ENCODE peak calls at places on chromosome 14, in four cellular contexts. One of them, this sample, is unnamed.

GRCh38 chr14:73238262-73238852 is 1.1 kb downstream of the PAPLN start:
- DNase-seq in SK-N-SH: no peak
- DNase-seq in GM23248: peak; percentile 77
- DNase-seq in HCT116: peak; percentile 6
- DNase-seq in this sample: no peak

GRCh38 chr14:23028800-23029199 is 5.9 kb downstream of the PSMB5 start:
- DNase-seq in SK-N-SH: no peak
- DNase-seq in HCT116: no peak
- DNase-seq in GM23248: peak; percentile 39
- DNase-seq in this sample: no peak

GRCh38 chr14:90499121-90499520 is 102.3 kb downstream of the CALM1 start:
- DNase-seq in HCT116: no peak
- DNase-seq in GM23248: no peak
- DNase-seq in SK-N-SH: peak; percentile 5
- DNase-seq in this sample: no peak

GRCh38 chr14:77131871-77132486 is 9.6 kb downstream of the ZDHHC22 start:
- DNase-seq in HCT116: no peak
- DNase-seq in SK-N-SH: no peak
- DNase-seq in GM23248: no peak
- DNase-seq in this sample: no peak

GRCh38 chr14:106813477-106813823 is 1287.1 kb downstream of the TMEM121 start:
- DNase-seq in SK-N-SH: no peak
- DNase-seq in HCT116: no peak
- DNase-seq in GM23248: no peak
- DNase-seq in this sample: no peak

GRCh38 chr14:94180655-94181271 is 6.6 kb downstream of the PPP4R4 start:
- DNase-seq in GM23248: peak; percentile 63
- DNase-seq in HCT116: peak; percentile 35
- DNase-seq in SK-N-SH: peak; percentile 38
- DNase-seq in this sample: peak; percentile 71

GRCh38 chr14:51074986-51075385 is 19.9 kb downstream of the TRIM9 start:
- DNase-seq in HCT116: no peak
- DNase-seq in GM23248: no peak
- DNase-seq in SK-N-SH: no peak
- DNase-seq in this sample: no peak

GRCh38 chr14:57982802-57983201 is 116.9 kb upstream of the SLC35F4 start:
- DNase-seq in GM23248: no peak
- DNase-seq in HCT116: no peak
- DNase-seq in SK-N-SH: no peak
- DNase-seq in this sample: no peak

GRCh38 chr14:68937790-68938514 is 41.1 kb downstream of the ACTN1 start:
- DNase-seq in GM23248: peak; percentile 69
- DNase-seq in HCT116: no peak
- DNase-seq in SK-N-SH: peak; percentile 87
- DNase-seq in this sample: peak; percentile 63

GRCh38 chr14:72850360-72850759 is 43.5 kb downstream of the DPF3 start:
- DNase-seq in GM23248: peak; percentile 55
- DNase-seq in HCT116: no peak
- DNase-seq in SK-N-SH: no peak
- DNase-seq in this sample: no peak

GRCh38 chr14:100790785-100791667 is 34.9 kb upstream of the MEG3 start:
- DNase-seq in GM23248: no peak
- DNase-seq in HCT116: no peak
- DNase-seq in SK-N-SH: no peak
- DNase-seq in this sample: no peak

GRCh38 chr14:89720741-89721315 is 233.7 kb downstream of the EFCAB11 start:
- DNase-seq in GM23248: no peak
- DNase-seq in HCT116: no peak
- DNase-seq in SK-N-SH: peak; percentile 18
- DNase-seq in this sample: peak; percentile 40

GRCh38 chr14:29311983-29312382 is 545.4 kb downstream of the FOXG1 start:
- DNase-seq in HCT116: no peak
- DNase-seq in SK-N-SH: no peak
- DNase-seq in GM23248: peak; percentile 16
- DNase-seq in this sample: no peak

GRCh38 chr14:32201196-32201815 is 539 bp upstream of the RNU6-7 start:
- DNase-seq in GM23248: peak; percentile 64
- DNase-seq in HCT116: no peak
- DNase-seq in SK-N-SH: peak; percentile 84
- DNase-seq in this sample: peak; percentile 98

GRCh38 chr14:72701232-72701555 is 192.7 kb downstream of the DPF3 start:
- DNase-seq in HCT116: no peak
- DNase-seq in GM23248: no peak
- DNase-seq in SK-N-SH: peak; percentile 37
- DNase-seq in this sample: no peak

GRCh38 chr14:28488658-28489057 is 277.9 kb upstream of the FOXG1 start:
- DNase-seq in SK-N-SH: no peak
- DNase-seq in HCT116: no peak
- DNase-seq in GM23248: no peak
- DNase-seq in this sample: no peak

GRCh38 chr14:65349100-65349499 is 63.4 kb upstream of the FUT8 start:
- DNase-seq in GM23248: no peak
- DNase-seq in HCT116: no peak
- DNase-seq in SK-N-SH: no peak
- DNase-seq in this sample: no peak

GRCh38 chr14:84485016-84485415 is 1044.9 kb upstream of the FLRT2 start:
- DNase-seq in GM23248: no peak
- DNase-seq in HCT116: no peak
- DNase-seq in SK-N-SH: no peak
- DNase-seq in this sample: no peak

GRCh38 chr14:35174342-35174741 is 52.0 kb downstream of the PRORP start:
- DNase-seq in SK-N-SH: no peak
- DNase-seq in HCT116: no peak
- DNase-seq in GM23248: no peak
- DNase-seq in this sample: no peak

GRCh38 chr14:89578048-89578619 is 161.1 kb upstream of the FOXN3 start:
- DNase-seq in HCT116: no peak
- DNase-seq in SK-N-SH: no peak
- DNase-seq in GM23248: peak; percentile 45
- DNase-seq in this sample: no peak

GRCh38 chr14:95360828-95361227 is 41.1 kb upstream of the CLMN start:
- DNase-seq in SK-N-SH: no peak
- DNase-seq in GM23248: no peak
- DNase-seq in HCT116: no peak
- DNase-seq in this sample: peak; percentile 59
- H3K27ac ChIP-seq in SK-N-SH: no peak overlapping the region
- H3K27ac ChIP-seq in GM23248: no peak overlapping the region
- H3K27ac ChIP-seq in HCT116: no peak overlapping the region
- H3K27ac ChIP-seq in this sample: no peak overlapping the region

GRCh38 chr14:61607570-61608244 is 87.6 kb upstream of the HIF1A start:
- DNase-seq in HCT116: no peak
- DNase-seq in GM23248: no peak
- DNase-seq in SK-N-SH: peak; percentile 66
- DNase-seq in this sample: peak; percentile 46
- H2AFZ ChIP-seq in HCT116: no peak overlapping the region
- H2AFZ ChIP-seq in GM23248: no peak overlapping the region
- H2AFZ ChIP-seq in SK-N-SH: no peak overlapping the region
- H2AFZ ChIP-seq in this sample: peak overlapping the region; percentile 43

GRCh38 chr14:52076334-52076733 is 7.5 kb upstream of the NID2 start:
- DNase-seq in SK-N-SH: no peak
- DNase-seq in HCT116: no peak
- DNase-seq in GM23248: peak; percentile 93
- DNase-seq in this sample: no peak
- TF ChIP-seq EZH2phosphoT487 in SK-N-SH: no peak
- TF ChIP-seq EZH2phosphoT487 in HCT116: no peak
- TF ChIP-seq EZH2phosphoT487 in GM23248: peak; percentile 67
- TF ChIP-seq EZH2phosphoT487 in this sample: no peak

DNA sequence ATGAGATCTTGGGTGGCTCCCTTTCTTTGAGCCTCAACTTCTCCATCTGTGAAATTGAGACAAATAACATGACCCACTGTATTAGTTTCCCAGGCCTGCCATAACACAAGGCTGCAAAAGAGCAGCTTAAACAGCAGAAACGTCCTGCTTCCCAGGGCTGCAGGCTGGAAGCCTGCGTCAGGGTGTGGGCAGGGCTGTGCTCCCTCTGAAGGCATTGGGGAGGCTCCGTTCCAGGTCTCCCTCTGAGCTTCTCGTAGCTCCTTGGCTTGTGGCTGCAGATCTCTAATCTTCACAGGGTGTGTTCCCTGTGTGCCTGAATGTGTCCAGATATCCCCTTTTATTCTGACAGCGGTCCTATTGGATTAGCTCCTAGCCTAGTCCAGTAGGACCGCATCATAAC is 147.1 kb downstream of the VRK1 start:
- DNase-seq in GM23248: no peak
- DNase-seq in HCT116: no peak
- DNase-seq in SK-N-SH: no peak
- DNase-seq in this sample: no peak
- H3K27ac ChIP-seq in GM23248: no peak overlapping the region
- H3K27ac ChIP-seq in HCT116: no peak overlapping the region
- H3K27ac ChIP-seq in SK-N-SH: no peak overlapping the region
- H3K27ac ChIP-seq in this sample: no peak overlapping the region